ENCODE peak calls at places on chromosomes 5 and 9, in four cellular contexts. F, G, O and B are unnamed samples.

GRCh38 chr9:26437056-26437711 is 455.4 kb downstream of the CAAP1 start:
- DNase-seq in F (no peak), G (no peak), O (peak), B (no peak)

GRCh38 chr9:18786196-18786595 is 246.8 kb downstream of the SAXO1 start:
- DNase-seq in F (no peak), G (no peak), O (no peak), B (no peak)

GRCh38 chr5:72248352-72249032 is 71.5 kb downstream of the MRPS27 start:
- DNase-seq in F (no peak), G (peak), O (peak), B (peak)

GRCh38 chr9:120625222-120625621 is 45.3 kb upstream of the CDK5RAP2 start:
- DNase-seq in F (no peak), G (no peak), O (peak), B (no peak)

GRCh38 chr5:132677191-132677590 is 3.4 kb downstream of the IL4 start:
- DNase-seq in F (peak), G (peak), O (peak), B (peak)

GRCh38 chr9:38732849-38733248 is 12.9 kb upstream of the FAM240B start:
- DNase-seq in F (no peak), G (no peak), O (no peak), B (no peak)

GRCh38 chr5:10338996-10339903 is 14.2 kb upstream of the MARCHF6 start:
- DNase-seq in F (no peak), G (no peak), O (no peak), B (no peak)

GRCh38 chr9:116574027-116574679 is 113.0 kb upstream of the TRIM32 start:
- DNase-seq in F (no peak), G (no peak), O (peak), B (peak)

GRCh38 chr5:149474198-149474597 is 77.0 kb downstream of the CSNK1A1 start:
- DNase-seq in F (no peak), G (no peak), O (no peak), B (no peak)

GRCh38 chr5:76503929-76504328 is 100.8 kb downstream of the IQGAP2 start:
- DNase-seq in F (no peak), G (no peak), O (no peak), B (no peak)

GRCh38 chr5:143752165-143752564 is 59.8 kb upstream of the HMHB1 start:
- DNase-seq in F (no peak), G (no peak), O (no peak), B (no peak)

GRCh38 chr5:139649082-139649991 is 1.2 kb downstream of the CXXC5 start:
- DNase-seq in F (no peak), G (no peak), O (peak), B (peak)

GRCh38 chr5:464843-465590 is 22.0 kb downstream of the EXOC3 start:
- DNase-seq in F (no peak), G (no peak), O (no peak), B (no peak)

GRCh38 chr5:135243194-135244191 is 155.5 kb downstream of the MACROH2A1 start:
- DNase-seq in F (no peak), G (no peak), O (no peak), B (peak)

GRCh38 chr5:56757077-56757476 is 58.3 kb upstream of the MAP3K1 start:
- DNase-seq in F (no peak), G (peak), O (peak), B (no peak)

GRCh38 chr9:61674465-61674864 is 484.6 kb downstream of the SPATA31A7 start:
- DNase-seq in F (no peak), G (no peak), O (no peak), B (no peak)

GRCh38 chr5:58085800-58086199 is 374.1 kb downstream of the PLK2 start:
- DNase-seq in F (no peak), G (no peak), O (no peak), B (no peak)

GRCh38 chr5:149766460-149767277 is 36.6 kb downstream of the PPARGC1B start:
- DNase-seq in F (no peak), G (no peak), O (no peak), B (no peak)

GRCh38 chr5:141822134-141822533 is 56.1 kb downstream of the PCDH1 start:
- DNase-seq in F (no peak), G (no peak), O (no peak), B (peak)

GRCh38 chr9:98958271-98958989 is 14.7 kb downstream of the COL15A1 start:
- DNase-seq in F (no peak), G (peak), O (no peak), B (no peak)

GRCh38 chr9:77876091-77876490 is 155.5 kb downstream of the GNAQ start:
- DNase-seq in F (peak), G (peak), O (peak), B (peak)

GRCh38 chr5:180116077-180116375 is 44.5 kb upstream of the RNF130 start:
- DNase-seq in F (no peak), G (no peak), O (no peak), B (no peak)

GRCh38 chr5:143569213-143569663 is 165.8 kb upstream of the NR3C1 start:
- DNase-seq in F (no peak), G (peak), O (no peak), B (peak)

GRCh38 chr5:16755641-16756040 is 138.8 kb upstream of the RETREG1 start:
- DNase-seq in F (no peak), G (no peak), O (no peak), B (no peak)

GRCh38 chr9:124853605-124854143 is 414 bp downstream of the WDR38 start:
- DNase-seq in F (no peak), G (no peak), O (no peak), B (no peak)

GRCh38 chr9:128683340-128684064 is 5.5 kb upstream of the SET start:
- DNase-seq in F (no peak), G (peak), O (peak), B (peak)

GRCh38 chr5:20114536-20114935 is 126.5 kb upstream of the CDH18 start:
- DNase-seq in F (no peak), G (no peak), O (no peak), B (no peak)

GRCh38 chr9:27311184-27311583 is 14.2 kb upstream of the EQTN start:
- DNase-seq in F (no peak), G (no peak), O (no peak), B (no peak)